ENCODE peak calls at places on chromosomes 13 and 19, in four cellular contexts. J is upper lobe of right lung, T is ELF-1, L is glutamatergic neuron. B is an unnamed sample.

GRCh38 chr13:48156466-48156865 is 61.6 kb upstream of the MED4 start:
- DNase-seq in L (peak), J (no peak), T (peak), B (peak)

GRCh38 chr13:102293723-102294122 is 108.1 kb downstream of the FGF14 start:
- DNase-seq in J (no peak), T (no peak), L (no peak), B (no peak)

GRCh38 chr13:24529478-24529877 is 16.9 kb upstream of the PARP4 start:
- DNase-seq in L (no peak), J (no peak), T (no peak), B (no peak)

GRCh38 chr19:42496551-42497133 is 31.6 kb downstream of the CEACAM1 start:
- DNase-seq in J (no peak), L (no peak), T (no peak), B (no peak)

GRCh38 chr19:17129377-17129776 is 53.8 kb downstream of the MYO9B start:
- DNase-seq in T (no peak), J (no peak), L (no peak), B (no peak)

GRCh38 chr13:21686761-21687391 is 16.0 kb downstream of the FGF9 start:
- DNase-seq in L (no peak), J (no peak), T (no peak), B (no peak)

GRCh38 chr13:28750187-28751045 is 31.6 kb upstream of the SLC46A3 start:
- DNase-seq in L (no peak), J (no peak), T (no peak), B (no peak)

GRCh38 chr13:46354143-46355087 is 32.6 kb downstream of the RUBCNL start:
- DNase-seq in T (no peak), L (no peak), J (no peak), B (no peak)

GRCh38 chr19:18173572-18174294 is at the start of gene IFI30:
- DNase-seq in T (peak), L (no peak), J (peak), B (peak)

GRCh38 chr19:12833747-12834417 is 497 bp downstream of the RTBDN start:
- DNase-seq in L (peak), T (peak), J (peak), B (no peak)

GRCh38 chr19:33047422-33047821 is 17.3 kb downstream of the RHPN2 start:
- DNase-seq in T (peak), L (no peak), J (peak), B (no peak)

GRCh38 chr19:57888494-57889231 is at the start of gene ZNF814:
- DNase-seq in T (peak), J (peak), L (peak), B (peak)

GRCh38 chr13:75458696-75459422 is 23.1 kb downstream of the TBC1D4 start:
- DNase-seq in J (peak), L (no peak), T (peak), B (no peak)

GRCh38 chr19:53507523-53508442 is 30.2 kb upstream of the ZNF331 start:
- DNase-seq in T (no peak), L (no peak), J (no peak), B (no peak)

GRCh38 chr13:64529874-64530485 is 2700.2 kb downstream of the PCDH9 start:
- DNase-seq in T (peak), J (no peak), L (peak), B (no peak)

GRCh38 chr19:48872884-48873475 is 759 bp downstream of the PPP1R15A start:
- DNase-seq in T (peak), L (peak), J (peak), B (peak)

GRCh38 chr13:40402931-40403412 is 263.5 kb downstream of the FOXO1 start:
- DNase-seq in T (peak), L (no peak), J (no peak), B (no peak)

GRCh38 chr13:98576963-98577822 is at the start of gene STK24:
- DNase-seq in L (peak), J (peak), T (peak), B (peak)

GRCh38 chr19:52896431-52897148 is 845 bp downstream of the ZNF320 start:
- DNase-seq in T (peak), J (peak), L (peak), B (no peak)

GRCh38 chr13:34164585-34164984 is 346.6 kb downstream of the RFC3 start:
- DNase-seq in L (no peak), T (peak), J (no peak), B (no peak)

GRCh38 chr13:76882431-76882830 is 3.8 kb downstream of the KCTD12 start:
- DNase-seq in J (no peak), L (no peak), T (no peak), B (no peak)

GRCh38 chr19:15463865-15464371 is 426 bp downstream of the RASAL3 start:
- DNase-seq in L (no peak), T (no peak), J (no peak), B (peak)

GRCh38 chr13:80239571-80240255 is 101.2 kb downstream of the SPRY2 start:
- DNase-seq in J (no peak), T (no peak), L (no peak), B (no peak)

GRCh38 chr13:31945202-31945978 is 86.2 kb upstream of the FRY start:
- DNase-seq in L (no peak), J (peak), T (peak), B (no peak)

B was measured in naive thymus-derived CD8-positive, alpha-beta T cell.